ENCODE peak calls at places on chromosomes 5 and 9, in seven cellular contexts. S is fibroblast of the aortic adventitia, W is sigmoid colon, R is OCI-LY7, Q is tibial nerve, J is astrocyte of the spinal cord, H is AG10803. K is an unnamed sample.

GRCh38 chr5:73280821-73281746 is 108.1 kb downstream of the TMEM174 start:
- DNase-seq in J (peak), S (peak), Q (peak), W (no peak), H (peak), R (no peak), K (no peak)

GRCh38 chr5:59062986-59063683 is 480.3 kb downstream of the RAB3C start:
- DNase-seq in R (no peak), Q (peak), J (peak), S (peak), W (no peak), H (peak), K (no peak)

GRCh38 chr9:137396808-137397367 is 26.1 kb downstream of the EXD3 start:
- DNase-seq in W (no peak), Q (no peak), J (no peak), R (no peak), S (no peak), H (no peak), K (no peak)

GRCh38 chr5:55816342-55816741 is 34.8 kb upstream of the IL31RA start:
- DNase-seq in Q (no peak), R (no peak), S (peak), H (peak), J (peak), W (no peak), K (no peak)

GRCh38 chr9:14967450-14968321 is 57.5 kb upstream of the FREM1 start:
- DNase-seq in J (no peak), W (no peak), H (no peak), S (no peak), R (no peak), Q (no peak), K (no peak)

GRCh38 chr9:91903126-91903911 is 46.7 kb downstream of the ROR2 start:
- DNase-seq in Q (no peak), H (no peak), J (no peak), S (no peak), R (no peak), W (peak), K (no peak)

GRCh38 chr5:179530069-179530998 is 20.0 kb upstream of the RUFY1 start:
- DNase-seq in J (no peak), W (peak), S (no peak), Q (no peak), H (peak), R (no peak), K (no peak)

GRCh38 chr5:36066540-36067210 is at the start of gene UGT3A2:
- DNase-seq in H (no peak), Q (no peak), W (no peak), S (no peak), J (no peak), R (no peak), K (no peak)

GRCh38 chr9:92115977-92116285 is 718 bp upstream of the SPTLC1 start:
- DNase-seq in J (no peak), S (no peak), R (peak), W (no peak), H (no peak), Q (no peak), K (no peak)

GRCh38 chr5:72185717-72186388 is 78.6 kb downstream of the MAP1B start:
- DNase-seq in R (no peak), Q (peak), W (no peak), H (peak), S (no peak), J (peak), K (no peak)

GRCh38 chr9:109349431-109349846 is 28.6 kb upstream of the EPB41L4B start:
- DNase-seq in Q (peak), J (peak), H (peak), W (no peak), R (no peak), S (peak), K (no peak)

DNA sequence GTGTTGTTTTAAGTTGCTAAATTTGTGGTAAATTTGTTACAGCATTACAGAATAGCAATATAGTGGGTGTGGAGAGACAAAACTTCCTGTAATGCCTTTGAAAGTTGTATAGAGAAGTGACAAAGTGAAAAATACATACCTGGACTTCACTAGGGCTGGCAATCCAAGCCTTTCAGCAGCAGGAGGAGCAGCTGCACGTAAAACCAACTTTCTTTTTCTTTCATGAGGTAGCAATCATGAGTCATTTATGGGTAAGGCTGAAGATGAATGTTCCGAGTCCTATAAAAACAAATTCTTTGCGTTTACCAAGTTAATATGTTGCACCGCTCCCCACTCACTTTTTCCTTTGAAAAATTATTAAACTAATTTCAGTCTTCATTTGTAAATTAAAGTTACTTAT is 1138.2 kb downstream of the TAF11L14 start:
- DNase-seq in S (no peak), H (no peak), R (no peak), W (no peak), J (peak), Q (no peak), K (no peak)
- TF ChIP-seq CTCF in S (no peak), H (no peak), R (peak), W (no peak), J (peak), Q (no peak), K (no peak)

GRCh38 chr5:39775458-39776365 is 350.9 kb upstream of the DAB2 start:
- DNase-seq in J (peak), S (peak), W (no peak), Q (no peak), H (peak), R (no peak), K (no peak)
- H3K4me3 ChIP-seq in J (no peak), S (no peak), W (no peak), Q (no peak), H (no peak), R (no peak), K (no peak)

GRCh38 chr9:77488439-77489126 is 159.5 kb downstream of the GNA14 start:
- DNase-seq in S (peak), J (peak), Q (no peak), W (no peak), R (peak), H (peak), K (no peak)
- TF ChIP-seq CTCF in S (peak), J (peak), Q (no peak), W (no peak), R (peak), H (peak), K (no peak)

GRCh38 chr9:21974230-21974541 is 20.0 kb downstream of the CDKN2A start:
- DNase-seq in W (no peak), H (no peak), R (no peak), Q (no peak), S (no peak), J (peak), K (no peak)
- H3K4me3 ChIP-seq in W (peak), H (peak), R (no peak), Q (no peak), S (peak), J (peak), K (peak)